ENCODE peak calls at places on chromosomes 2 and 18, in nine cellular contexts. V, G, S, Q, A, W, D, I and R are unnamed samples.

GRCh38 chr18:74745658-74746403 is 148.2 kb downstream of the ZNF407 start:
- DNase-seq in V (peak), G (no peak), S (peak), Q (no peak), A (peak), W (no peak), D (no peak), I (no peak), R (no peak)

GRCh38 chr2:38615237-38615636 is 12.5 kb upstream of the HNRNPLL start:
- DNase-seq in V (no peak), G (no peak), S (peak), Q (no peak), A (peak), W (no peak), D (no peak), I (no peak), R (no peak)

GRCh38 chr2:34261701-34262100 is 662.6 kb upstream of the FAM98A start:
- DNase-seq in V (no peak), G (no peak), S (no peak), Q (no peak), A (no peak), W (no peak), D (no peak), I (no peak), R (no peak)

GRCh38 chr18:10006261-10006903 is 92.6 kb downstream of the VAPA start:
- DNase-seq in V (no peak), G (no peak), S (peak), Q (no peak), A (peak), W (no peak), D (no peak), I (no peak), R (no peak)

GRCh38 chr18:48815182-48815520 is 135.6 kb downstream of the SMAD7 start:
- DNase-seq in V (no peak), G (no peak), S (no peak), Q (no peak), A (no peak), W (no peak), D (no peak), I (no peak), R (peak)

GRCh38 chr2:113098061-113098460 is 29.3 kb upstream of the IL1RN start:
- DNase-seq in V (no peak), G (no peak), S (no peak), Q (no peak), A (no peak), W (no peak), D (no peak), I (no peak), R (no peak)

GRCh38 chr18:76364282-76365259 is 130.5 kb downstream of the ZNF516 start:
- DNase-seq in V (no peak), G (no peak), S (no peak), Q (no peak), A (no peak), W (no peak), D (no peak), I (no peak), R (no peak)

GRCh38 chr2:99821572-99822369 is 320.6 kb downstream of the AFF3 start:
- DNase-seq in V (peak), G (no peak), S (peak), Q (no peak), A (peak), W (no peak), D (no peak), I (no peak), R (no peak)

GRCh38 chr2:191617589-191617988 is 60.3 kb upstream of the NABP1 start:
- DNase-seq in V (no peak), G (no peak), S (no peak), Q (no peak), A (no peak), W (no peak), D (no peak), I (no peak), R (no peak)

GRCh38 chr2:62467475-62468321 is 38.3 kb downstream of the TMEM17 start:
- DNase-seq in V (no peak), G (peak), S (no peak), Q (no peak), A (no peak), W (no peak), D (no peak), I (no peak), R (no peak)

GRCh38 chr2:88658890-88659881 is 31.9 kb upstream of the EIF2AK3 start:
- DNase-seq in V (no peak), G (peak), S (peak), Q (no peak), A (peak), W (no peak), D (no peak), I (no peak), R (no peak)

GRCh38 chr2:40487592-40487991 is 35.7 kb upstream of the SLC8A1 start:
- DNase-seq in V (no peak), G (no peak), S (peak), Q (no peak), A (peak), W (no peak), D (no peak), I (no peak), R (no peak)

GRCh38 chr2:152166633-152167032 is 8.9 kb downstream of the STAM2 start:
- DNase-seq in V (no peak), G (no peak), S (peak), Q (no peak), A (peak), W (no peak), D (no peak), I (no peak), R (no peak)

GRCh38 chr2:44579136-44579836 is 217.5 kb downstream of the CAMKMT start:
- DNase-seq in V (no peak), G (no peak), S (peak), Q (no peak), A (peak), W (no peak), D (no peak), I (no peak), R (no peak)

GRCh38 chr2:23375448-23375847 is 9.5 kb upstream of the KLHL29 start:
- DNase-seq in V (no peak), G (no peak), S (no peak), Q (no peak), A (peak), W (no peak), D (no peak), I (no peak), R (no peak)

GRCh38 chr18:10131036-10131774 is 217.4 kb downstream of the VAPA start:
- DNase-seq in V (no peak), G (no peak), S (no peak), Q (no peak), A (no peak), W (no peak), D (no peak), I (no peak), R (no peak)

GRCh38 chr2:177478029-177478428 is 85.5 kb downstream of the AGPS start:
- DNase-seq in V (no peak), G (no peak), S (peak), Q (no peak), A (peak), W (no peak), D (no peak), I (no peak), R (no peak)

GRCh38 chr2:177471990-177472389 is 79.4 kb downstream of the AGPS start:
- DNase-seq in V (no peak), G (no peak), S (no peak), Q (no peak), A (no peak), W (no peak), D (no peak), I (no peak), R (no peak)

GRCh38 chr2:177474904-177475474 is 82.4 kb downstream of the AGPS start:
- DNase-seq in V (no peak), G (no peak), S (peak), Q (no peak), A (peak), W (no peak), D (no peak), I (no peak), R (no peak)

GRCh38 chr2:177476897-177477296 is 84.3 kb downstream of the AGPS start:
- DNase-seq in V (no peak), G (no peak), S (no peak), Q (no peak), A (no peak), W (no peak), D (no peak), I (no peak), R (no peak)

GRCh38 chr2:177474301-177474700 is 81.7 kb downstream of the AGPS start:
- DNase-seq in V (no peak), G (no peak), S (no peak), Q (no peak), A (no peak), W (no peak), D (no peak), I (no peak), R (no peak)
- H3K4me3 ChIP-seq in V (no peak), G (no peak), S (no peak), Q (no peak), A (no peak), W (no peak), D (no peak), I (no peak), R (no peak)

GRCh38 chr18:45772081-45772480 is 48.1 kb downstream of the SLC14A1 start:
- DNase-seq in V (no peak), G (no peak), S (no peak), Q (no peak), A (no peak), W (no peak), D (no peak), I (no peak), R (no peak)

GRCh38 chr18:45777393-45777792 is 48.1 kb upstream of the SIGLEC15 start:
- DNase-seq in V (no peak), G (no peak), S (peak), Q (no peak), A (peak), W (no peak), D (no peak), I (no peak), R (no peak)

GRCh38 chr18:45775241-45775676 is 50.2 kb upstream of the SIGLEC15 start:
- DNase-seq in V (no peak), G (peak), S (peak), Q (peak), A (peak), W (peak), D (peak), I (peak), R (peak)

GRCh38 chr18:45774065-45774521 is 50.1 kb downstream of the SLC14A1 start:
- DNase-seq in V (no peak), G (no peak), S (peak), Q (no peak), A (peak), W (no peak), D (no peak), I (no peak), R (no peak)

GRCh38 chr18:45775726-45776125 is 49.7 kb upstream of the SIGLEC15 start:
- DNase-seq in V (no peak), G (no peak), S (no peak), Q (no peak), A (no peak), W (no peak), D (no peak), I (no peak), R (no peak)
- H3K4me3 ChIP-seq in V (peak), G (peak), S (peak), Q (peak), A (peak), W (peak), D (peak), I (peak), R (peak)

GRCh38 chr2:157893611-157894010 is 17.5 kb upstream of the ACVR1 start:
- DNase-seq in V (no peak), G (no peak), S (no peak), Q (no peak), A (no peak), W (no peak), D (no peak), I (no peak), R (no peak)

GRCh38 chr2:157891630-157892016 is 15.5 kb upstream of the ACVR1 start:
- DNase-seq in V (no peak), G (no peak), S (no peak), Q (no peak), A (no peak), W (no peak), D (no peak), I (no peak), R (no peak)

GRCh38 chr2:157887946-157888345 is 11.8 kb upstream of the ACVR1 start:
- DNase-seq in V (no peak), G (no peak), S (no peak), Q (no peak), A (no peak), W (no peak), D (no peak), I (no peak), R (no peak)

GRCh38 chr2:157894694-157895450 is 18.7 kb upstream of the ACVR1 start:
- DNase-seq in V (no peak), G (peak), S (peak), Q (no peak), A (peak), W (no peak), D (no peak), I (no peak), R (no peak)

GRCh38 chr2:157890960-157891629 is 15.0 kb upstream of the ACVR1 start:
- DNase-seq in V (no peak), G (no peak), S (no peak), Q (no peak), A (no peak), W (no peak), D (no peak), I (no peak), R (no peak)
- H3K4me3 ChIP-seq in V (no peak), G (no peak), S (no peak), Q (no peak), A (no peak), W (no peak), D (no peak), I (no peak), R (no peak)

DNA sequence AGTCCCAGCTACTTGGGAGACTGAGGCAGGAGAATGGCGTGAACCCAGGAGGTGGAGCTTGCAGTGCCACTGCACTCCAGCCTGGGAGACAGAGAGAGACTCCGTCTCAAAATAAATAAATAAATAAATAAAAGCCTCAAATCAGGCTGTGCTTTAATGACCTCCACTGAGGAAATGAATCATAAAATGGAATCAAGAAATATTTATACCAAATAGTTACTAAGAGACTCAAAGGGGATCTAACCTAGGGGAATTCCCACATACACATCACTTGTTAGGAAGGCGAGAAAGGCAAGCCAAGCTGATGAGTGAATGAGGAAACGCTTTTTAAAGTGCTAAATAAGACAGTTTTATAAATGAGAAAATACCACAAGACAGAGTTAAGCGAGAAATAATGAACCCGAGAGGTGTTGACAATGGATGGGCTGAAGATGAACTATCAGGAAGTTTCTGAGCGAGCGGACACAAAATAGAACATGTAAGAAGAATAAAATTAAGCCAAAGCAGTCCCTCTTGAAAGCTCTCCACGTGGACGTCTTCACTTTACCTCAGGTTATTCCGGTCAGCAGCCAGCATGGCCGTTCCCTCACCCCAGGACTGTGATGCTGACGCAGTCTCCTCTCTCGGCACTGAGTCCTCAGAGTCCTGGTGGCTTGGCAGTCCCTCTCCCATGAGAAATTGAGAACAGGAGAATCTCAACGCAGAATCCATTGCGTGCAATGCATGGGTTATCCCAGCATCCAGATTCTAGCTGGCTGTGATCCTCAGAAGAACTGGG is 22.4 kb downstream of the PXDN start:
- DNase-seq in V (no peak), G (peak), S (peak), Q (no peak), A (peak), W (no peak), D (no peak), I (no peak), R (no peak)
- H3K4me3 ChIP-seq in V (no peak), G (no peak), S (peak), Q (no peak), A (no peak), W (no peak), D (no peak), I (no peak), R (peak)

GRCh38 chr2:203648273-203648672 is 58.2 kb upstream of the CD28 start:
- DNase-seq in V (no peak), G (no peak), S (no peak), Q (no peak), A (no peak), W (no peak), D (no peak), I (no peak), R (no peak)

GRCh38 chr2:203646961-203647360 is 59.5 kb upstream of the CD28 start:
- DNase-seq in V (no peak), G (no peak), S (no peak), Q (no peak), A (no peak), W (no peak), D (no peak), I (no peak), R (no peak)

GRCh38 chr2:203647579-203647978 is 58.9 kb upstream of the CD28 start:
- DNase-seq in V (no peak), G (no peak), S (no peak), Q (no peak), A (no peak), W (no peak), D (no peak), I (no peak), R (no peak)

GRCh38 chr2:203650860-203651613 is 55.4 kb upstream of the CD28 start:
- DNase-seq in V (peak), G (no peak), S (peak), Q (no peak), A (peak), W (peak), D (peak), I (no peak), R (no peak)

DNA sequence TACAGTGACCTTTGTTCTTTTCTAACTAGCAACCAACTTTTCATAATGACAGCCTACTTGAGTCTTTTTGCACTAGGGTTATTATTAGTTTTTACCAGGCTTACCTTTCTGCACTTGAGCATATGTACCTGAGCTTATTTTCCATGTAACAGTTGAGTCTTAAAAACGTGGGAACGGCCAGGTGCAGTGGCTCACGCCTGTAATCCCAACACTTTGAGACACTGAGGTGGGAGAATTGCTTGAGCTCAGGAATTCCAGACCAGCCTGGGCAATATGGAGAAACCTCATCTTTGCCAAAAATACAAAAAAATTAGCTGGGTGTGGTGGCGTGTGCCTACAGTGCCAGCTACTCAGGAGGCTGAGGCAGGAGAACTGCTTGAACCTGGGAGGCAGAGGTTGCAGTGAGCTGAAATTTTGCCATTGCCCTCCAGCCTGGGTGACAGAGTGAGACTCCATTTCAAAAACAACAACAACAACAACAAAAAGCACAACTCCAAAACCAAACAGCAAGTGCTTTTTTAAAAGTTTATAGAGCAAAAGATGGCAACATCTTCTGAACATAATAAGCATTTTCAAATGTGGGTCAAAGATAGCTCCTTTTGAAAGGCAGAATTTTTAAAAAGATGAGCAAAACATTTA is 57.1 kb upstream of the CD28 start:
- DNase-seq in V (no peak), G (no peak), S (no peak), Q (no peak), A (no peak), W (no peak), D (peak), I (no peak), R (no peak)
- H3K4me3 ChIP-seq in V (no peak), G (no peak), S (no peak), Q (no peak), A (no peak), W (no peak), D (no peak), I (no peak), R (no peak)

GRCh38 chr2:234206738-234207137 is 156.2 kb downstream of the SPP2 start:
- DNase-seq in V (no peak), G (no peak), S (no peak), Q (no peak), A (no peak), W (no peak), D (no peak), I (no peak), R (no peak)

GRCh38 chr2:234202601-234203000 is 152.1 kb downstream of the SPP2 start:
- DNase-seq in V (no peak), G (no peak), S (no peak), Q (no peak), A (no peak), W (no peak), D (no peak), I (no peak), R (no peak)

GRCh38 chr2:234198976-234199375 is 148.5 kb downstream of the SPP2 start:
- DNase-seq in V (no peak), G (no peak), S (peak), Q (no peak), A (peak), W (no peak), D (no peak), I (no peak), R (no peak)

GRCh38 chr2:234204480-234204879 is 154.0 kb downstream of the SPP2 start:
- DNase-seq in V (no peak), G (no peak), S (peak), Q (no peak), A (peak), W (no peak), D (no peak), I (no peak), R (no peak)

DNA sequence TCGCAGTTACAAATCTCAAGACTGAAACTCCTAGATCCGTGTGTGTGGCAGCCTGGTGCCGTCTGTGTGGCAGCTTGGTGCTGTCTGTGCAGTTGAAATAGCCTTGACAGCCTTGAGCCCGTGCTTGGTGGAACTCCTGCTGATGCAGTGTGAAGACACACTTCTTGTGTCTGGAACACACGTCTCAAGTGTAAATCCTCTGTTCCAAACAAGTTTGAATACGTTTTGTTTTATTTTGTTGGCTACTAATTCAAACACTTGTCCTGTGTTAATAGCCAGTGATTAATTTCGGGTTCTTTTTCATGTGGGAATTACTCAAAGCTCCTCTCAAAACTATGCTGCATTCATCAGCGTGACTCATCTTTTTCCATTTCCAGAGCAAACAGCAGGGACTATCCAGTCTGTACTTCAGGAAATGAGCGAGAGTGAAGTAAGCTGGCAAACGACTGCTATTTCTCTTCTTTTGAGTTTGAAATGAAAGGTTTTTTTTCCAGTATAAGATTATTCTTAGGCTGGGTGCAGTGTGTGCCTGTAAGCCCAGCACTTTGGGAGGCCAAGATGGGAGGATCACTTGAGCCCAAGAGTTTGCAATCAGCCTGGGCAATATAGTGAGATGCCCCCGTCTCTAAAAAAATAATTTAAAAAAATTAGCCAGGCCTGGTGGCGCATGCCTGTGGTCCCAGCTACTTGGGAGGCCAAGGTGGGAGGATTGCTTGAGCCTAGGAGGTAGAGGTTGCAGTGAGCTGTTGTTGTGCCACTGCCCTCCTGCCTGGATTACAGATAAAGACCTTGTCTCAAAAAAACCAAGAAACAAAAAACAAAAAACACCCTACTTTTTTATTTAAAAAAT is 152.9 kb downstream of the SPP2 start:
- DNase-seq in V (peak), G (no peak), S (peak), Q (no peak), A (peak), W (peak), D (no peak), I (no peak), R (no peak)
- H3K4me3 ChIP-seq in V (no peak), G (no peak), S (peak), Q (no peak), A (peak), W (no peak), D (no peak), I (no peak), R (no peak)

GRCh38 chr2:239263231-239263936 is 137.4 kb downstream of the HDAC4 start:
- DNase-seq in V (no peak), G (peak), S (no peak), Q (peak), A (no peak), W (peak), D (no peak), I (no peak), R (peak)
- H3K4me3 ChIP-seq in V (no peak), G (no peak), S (no peak), Q (no peak), A (no peak), W (no peak), D (no peak), I (no peak), R (no peak)

GRCh38 chr18:51039138-51040112 is 9.4 kb downstream of the SMAD4 start:
- DNase-seq in V (no peak), G (no peak), S (peak), Q (no peak), A (peak), W (no peak), D (peak), I (no peak), R (no peak)
- H3K4me3 ChIP-seq in V (no peak), G (no peak), S (no peak), Q (no peak), A (no peak), W (no peak), D (no peak), I (no peak), R (peak)